ENCODE peak calls at places on chromosomes 13 and 19, in six cellular contexts. S, H, W, C, F and P are unnamed samples.

GRCh38 chr13:108920137-108920536 is 290.7 kb downstream of the MYO16 start:
- DNase-seq in S (no peak), H (no peak), W (no peak), C (no peak), F (no peak), P (no peak)

GRCh38 chr19:38769635-38770211 is 3.6 kb downstream of the LGALS7 start:
- DNase-seq in S (no peak), H (no peak), W (peak), C (peak), F (peak), P (no peak)

GRCh38 chr13:44404261-44405139 is 30.9 kb downstream of the SERP2 start:
- DNase-seq in S (no peak), H (no peak), W (no peak), C (no peak), F (peak), P (peak)

GRCh38 chr13:87666826-87667225 is 4.3 kb upstream of the SLITRK5 start:
- DNase-seq in S (no peak), H (no peak), W (no peak), C (no peak), F (no peak), P (no peak)

GRCh38 chr13:30738526-30738925 is 3.2 kb downstream of the ALOX5AP start:
- DNase-seq in S (no peak), H (peak), W (no peak), C (no peak), F (no peak), P (no peak)

GRCh38 chr19:10812902-10813404 is 23.1 kb downstream of the TMED1 start:
- DNase-seq in S (peak), H (peak), W (peak), C (peak), F (no peak), P (no peak)

GRCh38 chr13:112603641-112604220 is 15.8 kb upstream of the TUBGCP3 start:
- DNase-seq in S (peak), H (no peak), W (peak), C (peak), F (no peak), P (no peak)

GRCh38 chr13:99151516-99151915 is 49.1 kb upstream of the UBAC2 start:
- DNase-seq in S (peak), H (peak), W (peak), C (peak), F (no peak), P (no peak)

GRCh38 chr19:934197-934840 is 8.5 kb downstream of the ARID3A start:
- DNase-seq in S (no peak), H (no peak), W (no peak), C (no peak), F (no peak), P (no peak)

GRCh38 chr13:104987621-104988020 is 1547.8 kb downstream of the EFNB2 start:
- DNase-seq in S (no peak), H (no peak), W (no peak), C (no peak), F (no peak), P (no peak)

GRCh38 chr19:44807652-44808462 is 1.0 kb upstream of the BCAM start:
- DNase-seq in S (peak), H (peak), W (peak), C (peak), F (peak), P (peak)

GRCh38 chr13:112241288-112241687 is 134.9 kb upstream of the SPACA7 start:
- DNase-seq in S (no peak), H (no peak), W (no peak), C (no peak), F (no peak), P (no peak)

GRCh38 chr19:46442808-46443450 is 14.2 kb upstream of the PNMA8C start:
- DNase-seq in S (peak), H (no peak), W (peak), C (peak), F (no peak), P (no peak)

GRCh38 chr19:3975637-3976087 is 4.8 kb upstream of the DAPK3 start:
- DNase-seq in S (no peak), H (peak), W (no peak), C (no peak), F (no peak), P (no peak)

GRCh38 chr13:31214379-31214778 is 14.6 kb downstream of the B3GLCT start:
- DNase-seq in S (no peak), H (no peak), W (no peak), C (no peak), F (no peak), P (no peak)

GRCh38 chr13:36038785-36039415 is 92.3 kb downstream of the DCLK1 start:
- DNase-seq in S (no peak), H (no peak), W (no peak), C (peak), F (no peak), P (no peak)

GRCh38 chr13:32537580-32538233 is 888 bp downstream of the N4BP2L2 start:
- DNase-seq in S (no peak), H (peak), W (no peak), C (peak), F (peak), P (no peak)

GRCh38 chr19:47097396-47098217 is 16.0 kb downstream of the ZC3H4 start:
- DNase-seq in S (no peak), H (no peak), W (no peak), C (no peak), F (no peak), P (no peak)

GRCh38 chr19:12365094-12365371 is 450 bp downstream of the ZNF442 start:
- DNase-seq in S (no peak), H (peak), W (peak), C (peak), F (no peak), P (peak)